ENCODE peak calls at places on chromosomes 12 and 14, in five cellular contexts. S is sigmoid colon, U is ovary, X is upper lobe of right lung, E is stomach. G is an unnamed sample. For H3K4me1, the result is how much of the 10 kb centered on the place peaks cover.

GRCh38 chr12:93060666-93061413 is 131.7 kb upstream of the EEA1 start:
- DNase-seq in S (peak), U (peak), X (no peak), E (no peak), G (peak)

GRCh38 chr14:64932231-64932630 is 10.3 kb downstream of the GPX2 start:
- DNase-seq in S (no peak), U (no peak), X (no peak), E (no peak), G (no peak)

GRCh38 chr12:110355080-110355479 is 48.4 kb downstream of the ANAPC7 start:
- DNase-seq in S (no peak), U (no peak), X (no peak), E (no peak), G (no peak)

GRCh38 chr12:131438874-131439273 is 272.0 kb upstream of the SFSWAP start:
- DNase-seq in S (no peak), U (no peak), X (no peak), E (peak), G (no peak)

GRCh38 chr14:53375573-53375972 is 222.4 kb upstream of the DDHD1 start:
- DNase-seq in S (no peak), U (no peak), X (no peak), E (no peak), G (no peak)

GRCh38 chr12:6363010-6363329 is 12.4 kb downstream of the SCNN1A start:
- DNase-seq in S (no peak), U (no peak), X (no peak), E (no peak), G (no peak)

GRCh38 chr12:50110762-50111416 is 1.1 kb upstream of the COX14 start:
- DNase-seq in S (peak), U (peak), X (peak), E (peak), G (peak)

GRCh38 chr14:90968025-90968424 is 92.4 kb downstream of the RPS6KA5 start:
- DNase-seq in S (no peak), U (no peak), X (no peak), E (no peak), G (no peak)

GRCh38 chr12:86081798-86082197 is 174.4 kb downstream of the MGAT4C start:
- DNase-seq in S (no peak), U (no peak), X (no peak), E (no peak), G (no peak)

GRCh38 chr14:75389679-75390078 is 38.1 kb upstream of the JDP2 start:
- DNase-seq in S (no peak), U (no peak), X (no peak), E (no peak), G (no peak)

GRCh38 chr14:63343878-63344277 is 25.1 kb upstream of the GPHB5 start:
- DNase-seq in S (no peak), U (no peak), X (no peak), E (no peak), G (no peak)

GRCh38 chr14:92941531-92941930 is 18.6 kb downstream of the CHGA start:
- DNase-seq in S (no peak), U (no peak), X (no peak), E (no peak), G (no peak)

GRCh38 chr14:83712730-83713129 is 1817.2 kb upstream of the FLRT2 start:
- DNase-seq in S (no peak), U (no peak), X (no peak), E (no peak), G (no peak)

GRCh38 chr12:105967038-105967776 is 171.5 kb downstream of the NUAK1 start:
- DNase-seq in S (no peak), U (no peak), X (no peak), E (no peak), G (no peak)

GRCh38 chr14:96748371-96748770 is 48.8 kb upstream of the VRK1 start:
- DNase-seq in S (peak), U (no peak), X (no peak), E (no peak), G (no peak)

GRCh38 chr12:57765003-57765697 is 1.7 kb downstream of the CYP27B1 start:
- DNase-seq in S (no peak), U (no peak), X (peak), E (peak), G (no peak)

GRCh38 chr12:120453060-120453761 is 7.0 kb downstream of the GATC start:
- DNase-seq in S (no peak), U (no peak), X (no peak), E (no peak), G (no peak)

GRCh38 chr14:64569108-64570045 is 19.6 kb downstream of the PPP1R36 start:
- DNase-seq in S (peak), U (peak), X (no peak), E (peak), G (no peak)

GRCh38 chr12:108642269-108642870 is 8.7 kb upstream of the SELPLG start:
- DNase-seq in S (no peak), U (no peak), X (no peak), E (no peak), G (no peak)

GRCh38 chr12:47752552-47752951 is 6.1 kb downstream of the RAPGEF3 start:
- DNase-seq in S (no peak), U (no peak), X (no peak), E (no peak), G (no peak)

GRCh38 chr14:28831126-28831525 is 64.5 kb downstream of the FOXG1 start:
- DNase-seq in S (no peak), U (no peak), X (no peak), E (no peak), G (peak)

GRCh38 chr14:29749327-29749726 is 178.3 kb downstream of the PRKD1 start:
- DNase-seq in S (no peak), U (no peak), X (no peak), E (no peak), G (no peak)

DNA sequence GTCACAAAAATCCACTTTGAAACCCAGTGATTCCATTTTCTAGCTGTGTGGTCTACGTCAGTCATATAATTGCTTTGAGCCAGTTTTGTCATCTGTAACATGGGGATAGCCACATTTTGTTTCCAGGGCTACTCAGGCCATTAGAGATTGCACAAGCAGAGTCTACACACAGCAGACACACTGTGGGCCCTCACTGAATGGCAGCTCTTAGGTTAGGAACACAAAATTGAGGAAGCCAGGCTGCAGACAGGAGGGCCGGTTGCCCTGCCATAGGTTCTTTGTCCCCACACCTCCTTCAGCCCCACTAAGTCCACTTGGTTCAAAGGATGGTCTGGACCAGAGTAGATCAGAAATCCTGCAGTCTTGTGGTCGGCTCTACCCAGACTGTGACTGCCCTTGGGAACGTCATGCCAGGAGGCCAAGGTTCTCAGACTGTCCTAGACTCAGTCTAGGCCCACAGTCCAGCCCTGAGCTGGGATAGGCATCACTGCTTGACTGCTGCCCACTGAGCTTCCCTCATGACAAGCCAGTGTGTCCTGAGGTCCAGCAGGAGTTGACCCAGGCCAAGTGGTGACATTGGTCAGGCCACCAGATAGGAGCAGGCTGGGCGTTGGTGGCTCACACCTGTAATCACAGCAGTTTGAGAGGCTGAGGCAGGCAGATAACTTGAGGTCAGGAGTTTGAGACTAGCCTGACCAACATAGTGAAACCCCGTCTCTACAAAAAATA is 3.8 kb upstream of the MYH7 start:
- DNase-seq in S (no peak), U (no peak), X (no peak), E (no peak), G (no peak)
- H3K4me1 ChIP-seq in S (under half), U (under half), X (under half), E (under half), G (under half)

GRCh38 chr12:75955251-75955650 is 76.3 kb downstream of the PHLDA1 start:
- DNase-seq in S (no peak), U (no peak), X (no peak), E (no peak), G (no peak)
- H3K4me1 ChIP-seq in S (under half), U (under half), X (under half), E (under half), G (under half)

GRCh38 chr12:128820723-128821432 is 2.9 kb downstream of the SLC15A4 start:
- DNase-seq in S (peak), U (no peak), X (no peak), E (peak), G (no peak)

GRCh38 chr12:128818065-128819022 is 5.4 kb downstream of the SLC15A4 start:
- DNase-seq in S (peak), U (no peak), X (no peak), E (peak), G (no peak)

GRCh38 chr12:128817115-128818015 is 6.4 kb downstream of the SLC15A4 start:
- DNase-seq in S (peak), U (no peak), X (no peak), E (peak), G (peak)

GRCh38 chr12:128819293-128820144 is 4.2 kb downstream of the SLC15A4 start:
- DNase-seq in S (peak), U (no peak), X (no peak), E (peak), G (no peak)

DNA sequence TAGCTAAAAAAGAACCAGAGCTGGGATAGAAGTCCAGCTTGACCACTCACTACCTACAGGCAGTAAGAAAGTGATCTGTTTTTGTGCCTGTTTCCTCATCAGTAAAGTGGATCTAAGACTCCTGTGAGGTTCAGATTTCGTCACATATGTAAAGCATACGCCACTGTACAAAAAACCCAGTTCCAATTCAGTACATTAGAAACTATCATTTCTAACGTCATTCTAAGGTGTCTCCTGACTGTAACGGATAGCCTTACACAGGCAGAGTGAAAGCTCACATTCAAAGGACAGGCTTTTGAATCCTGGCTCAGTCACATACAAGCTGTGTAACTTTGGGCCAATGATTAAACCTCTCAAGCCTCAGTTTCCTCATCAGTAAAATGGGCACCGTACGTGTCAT is 3.5 kb downstream of the SLC15A4 start:
- DNase-seq in S (no peak), U (no peak), X (no peak), E (no peak), G (no peak)
- H3K4me1 ChIP-seq in S (under half), U (under half), X (half or more), E (half or more), G (under half)

GRCh38 chr14:73463411-73463810 is 5.1 kb upstream of the NUMB start:
- DNase-seq in S (peak), U (no peak), X (no peak), E (peak), G (no peak)
- H3K4me1 ChIP-seq in S (under half), U (under half), X (half or more), E (half or more), G (under half)

GRCh38 chr14:55585854-55586253 is 5.8 kb downstream of the KTN1 start:
- DNase-seq in S (no peak), U (no peak), X (no peak), E (no peak), G (no peak)
- H3K4me1 ChIP-seq in S (under half), U (under half), X (half or more), E (half or more), G (under half)

DNA sequence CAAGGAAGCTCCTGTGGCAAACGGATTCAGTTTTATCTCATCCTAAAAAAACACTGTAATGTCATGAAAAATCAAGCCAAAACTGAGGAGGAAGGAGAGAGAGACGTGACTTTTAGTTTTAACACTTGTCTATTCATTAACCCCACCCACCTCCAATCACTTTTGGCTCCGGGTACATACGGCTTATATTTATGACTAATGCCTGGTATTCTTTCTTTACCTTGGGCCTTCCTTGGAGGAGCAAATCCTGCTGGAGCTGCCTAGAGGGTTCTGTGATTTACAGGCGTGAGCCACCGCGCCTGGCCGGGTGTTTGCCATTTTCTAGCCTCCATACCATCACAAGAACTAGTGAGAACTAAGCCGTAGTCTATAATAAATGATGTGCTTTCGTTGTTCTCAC is 60.8 kb upstream of the RTRAF start:
- DNase-seq in S (no peak), U (no peak), X (no peak), E (no peak), G (no peak)
- H3K4me1 ChIP-seq in S (under half), U (under half), X (under half), E (under half), G (under half)